ENCODE peak calls at places on chromosomes 4 and X, in six cellular contexts. A, K, F, P, Z and H are unnamed samples.

GRCh38 chrX:76279007-76279406 is 106.1 kb downstream of the PBDC1 start:
- DNase-seq in P (peak; percentile 1), Z (peak; percentile 39), F (peak; percentile 32), K (peak; percentile 38), A (peak; percentile 39), H (peak; percentile 39)

GRCh38 chrX:14357314-14357713 is 172.0 kb upstream of the GLRA2 start:
- DNase-seq in A (no peak), P (no peak), Z (no peak), K (no peak), F (no peak), H (no peak)

GRCh38 chrX:110477593-110478228 is 119.1 kb downstream of the RTL9 start:
- DNase-seq in F (no peak), P (no peak), K (no peak), Z (no peak), A (peak; percentile 45), H (no peak)

GRCh38 chr4:102608190-102608589 is 107.0 kb downstream of the NFKB1 start:
- DNase-seq in F (no peak), A (no peak), Z (peak; percentile 32), P (no peak), K (no peak), H (no peak)

GRCh38 chr4:155809835-155810234 is 51.0 kb downstream of the GUCY1B1 start:
- DNase-seq in K (no peak), P (peak; percentile 48), F (peak; percentile 48), Z (peak; percentile 67), A (peak; percentile 81), H (no peak)

GRCh38 chr4:177308125-177308524 is 1.5 kb upstream of the NEIL3 start:
- DNase-seq in A (peak; percentile 37), F (no peak), Z (peak; percentile 12), P (no peak), K (no peak), H (no peak)

GRCh38 chr4:159103406-159104131 is 690 bp downstream of the RAPGEF2 start:
- DNase-seq in K (peak; percentile 41), A (peak; percentile 5), F (peak; percentile 56), Z (peak; percentile 18), P (peak; percentile 25), H (peak; percentile 46)

GRCh38 chrX:104806346-104806745 is 240.3 kb downstream of the IL1RAPL2 start:
- DNase-seq in F (no peak), A (no peak), Z (no peak), P (no peak), K (no peak), H (no peak)

GRCh38 chrX:2578864-2579263 is 78.1 kb upstream of the DHRSX start:
- DNase-seq in A (no peak), F (no peak), K (no peak), Z (no peak), P (no peak), H (no peak)

GRCh38 chr4:187795737-187796136 is 199.8 kb upstream of the ZFP42 start:
- DNase-seq in K (no peak), A (no peak), Z (no peak), F (no peak), P (no peak), H (no peak)

GRCh38 chrX:68443155-68443868 is 10.0 kb upstream of the OPHN1 start:
- DNase-seq in Z (peak; percentile 64), K (no peak), A (peak; percentile 37), F (no peak), P (no peak), H (no peak)

GRCh38 chr4:121551271-121551670 is 145.5 kb downstream of the ANXA5 start:
- DNase-seq in Z (peak; percentile 12), K (no peak), F (no peak), A (no peak), P (no peak), H (no peak)

GRCh38 chrX:32048285-32048684 is 976.4 kb upstream of the FTHL17 start:
- DNase-seq in K (no peak), Z (no peak), F (no peak), A (no peak), P (no peak), H (no peak)

GRCh38 chr4:166021617-166022016 is 148.6 kb downstream of the TLL1 start:
- DNase-seq in Z (no peak), P (no peak), F (no peak), A (no peak), K (no peak), H (no peak)